ENCODE peak calls at places on chromosomes 2 and 18, in ten cellular contexts. One of them, this sample, is unnamed. For H3K36me3, the result is how much of the 10 kb centered on the place peaks cover.

GRCh38 chr2:51662187-51662586 is 630.3 kb upstream of the NRXN1 start:
- DNase-seq in brain microvascular endothelial cell: no peak
- DNase-seq in transverse colon: no peak
- DNase-seq in GM23248: no peak
- DNase-seq in tibial nerve: no peak
- DNase-seq in pancreas: no peak
- DNase-seq in cardiac muscle cell: no peak
- DNase-seq in left ventricle myocardium inferior: no peak
- DNase-seq in right atrium auricular region: no peak
- DNase-seq in psoas muscle: no peak
- DNase-seq in this sample: no peak

GRCh38 chr2:105521176-105521575 is 122.3 kb upstream of the FHL2 start:
- DNase-seq in pancreas: no peak
- DNase-seq in psoas muscle: no peak
- DNase-seq in cardiac muscle cell: peak
- DNase-seq in GM23248: peak
- DNase-seq in transverse colon: no peak
- DNase-seq in left ventricle myocardium inferior: no peak
- DNase-seq in brain microvascular endothelial cell: no peak
- DNase-seq in right atrium auricular region: no peak
- DNase-seq in tibial nerve: no peak
- DNase-seq in this sample: no peak

GRCh38 chr2:183035954-183036669 is 2.1 kb downstream of the NCKAP1 start:
- DNase-seq in brain microvascular endothelial cell: no peak
- DNase-seq in GM23248: no peak
- DNase-seq in pancreas: no peak
- DNase-seq in right atrium auricular region: no peak
- DNase-seq in cardiac muscle cell: no peak
- DNase-seq in tibial nerve: no peak
- DNase-seq in left ventricle myocardium inferior: no peak
- DNase-seq in psoas muscle: no peak
- DNase-seq in transverse colon: no peak
- DNase-seq in this sample: no peak

GRCh38 chr2:8190279-8190678 is 491.6 kb upstream of the ID2 start:
- DNase-seq in pancreas: no peak
- DNase-seq in psoas muscle: no peak
- DNase-seq in right atrium auricular region: no peak
- DNase-seq in cardiac muscle cell: no peak
- DNase-seq in brain microvascular endothelial cell: no peak
- DNase-seq in transverse colon: no peak
- DNase-seq in left ventricle myocardium inferior: no peak
- DNase-seq in tibial nerve: no peak
- DNase-seq in GM23248: no peak
- DNase-seq in this sample: no peak

GRCh38 chr2:119218478-119219064 is 5.1 kb upstream of the STEAP3 start:
- DNase-seq in left ventricle myocardium inferior: no peak
- DNase-seq in transverse colon: no peak
- DNase-seq in cardiac muscle cell: peak
- DNase-seq in pancreas: peak
- DNase-seq in brain microvascular endothelial cell: peak
- DNase-seq in right atrium auricular region: no peak
- DNase-seq in psoas muscle: peak
- DNase-seq in GM23248: peak
- DNase-seq in tibial nerve: no peak
- DNase-seq in this sample: peak

GRCh38 chr2:132478669-132479068 is 62.1 kb downstream of the GPR39 start:
- DNase-seq in psoas muscle: no peak
- DNase-seq in right atrium auricular region: no peak
- DNase-seq in tibial nerve: no peak
- DNase-seq in left ventricle myocardium inferior: no peak
- DNase-seq in cardiac muscle cell: no peak
- DNase-seq in transverse colon: no peak
- DNase-seq in pancreas: no peak
- DNase-seq in brain microvascular endothelial cell: no peak
- DNase-seq in GM23248: no peak
- DNase-seq in this sample: no peak

GRCh38 chr2:144693179-144693578 is 173.3 kb upstream of the ZEB2 start:
- DNase-seq in left ventricle myocardium inferior: no peak
- DNase-seq in tibial nerve: no peak
- DNase-seq in psoas muscle: no peak
- DNase-seq in transverse colon: no peak
- DNase-seq in brain microvascular endothelial cell: no peak
- DNase-seq in right atrium auricular region: no peak
- DNase-seq in pancreas: no peak
- DNase-seq in cardiac muscle cell: no peak
- DNase-seq in GM23248: no peak
- DNase-seq in this sample: no peak

GRCh38 chr18:75678662-75679061 is 251.2 kb upstream of the SMIM21 start:
- DNase-seq in GM23248: no peak
- DNase-seq in cardiac muscle cell: peak
- DNase-seq in tibial nerve: no peak
- DNase-seq in brain microvascular endothelial cell: no peak
- DNase-seq in pancreas: no peak
- DNase-seq in left ventricle myocardium inferior: no peak
- DNase-seq in psoas muscle: no peak
- DNase-seq in transverse colon: no peak
- DNase-seq in right atrium auricular region: no peak
- DNase-seq in this sample: no peak

DNA sequence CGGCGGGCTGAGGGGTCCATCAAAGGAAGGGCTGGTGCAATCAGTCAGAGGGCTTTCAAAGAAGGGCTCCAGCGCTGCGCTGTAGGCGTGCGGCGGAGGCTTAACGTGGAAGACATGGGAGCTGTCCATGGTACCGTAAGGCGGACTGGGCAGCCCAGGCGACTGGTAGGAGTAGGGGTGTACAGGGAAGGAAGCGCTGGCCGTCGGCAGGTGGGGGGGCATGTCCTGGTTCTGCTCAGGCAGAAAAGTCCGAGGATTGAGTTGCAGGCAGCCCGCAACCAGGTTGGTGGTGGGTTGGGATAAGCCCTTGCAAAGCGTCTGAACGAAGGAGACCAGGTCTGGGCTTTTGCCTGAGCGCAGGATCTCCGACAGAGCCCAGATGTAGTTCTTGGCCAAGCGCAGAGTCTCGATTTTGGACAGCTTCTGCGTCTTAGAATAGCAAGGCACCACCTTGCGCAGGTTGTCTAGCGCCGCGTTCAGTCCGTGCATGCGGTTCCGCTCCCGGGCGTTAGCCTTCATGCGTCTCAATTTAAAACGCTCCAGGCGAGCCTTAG is 2.2 kb downstream of the NEUROD1 start:
- DNase-seq in left ventricle myocardium inferior: peak
- DNase-seq in transverse colon: peak
- DNase-seq in pancreas: peak
- DNase-seq in brain microvascular endothelial cell: peak
- DNase-seq in cardiac muscle cell: peak
- DNase-seq in psoas muscle: peak
- DNase-seq in GM23248: peak
- DNase-seq in right atrium auricular region: no peak
- DNase-seq in tibial nerve: no peak
- DNase-seq in this sample: peak
- H3K4me3 ChIP-seq in left ventricle myocardium inferior: no peak
- H3K4me3 ChIP-seq in transverse colon: no peak
- H3K4me3 ChIP-seq in pancreas: no peak
- H3K4me3 ChIP-seq in brain microvascular endothelial cell: no peak
- H3K4me3 ChIP-seq in cardiac muscle cell: no peak
- H3K4me3 ChIP-seq in psoas muscle: no peak
- H3K4me3 ChIP-seq in GM23248: no peak
- H3K4me3 ChIP-seq in right atrium auricular region: no peak
- H3K4me3 ChIP-seq in tibial nerve: no peak
- H3K4me3 ChIP-seq in this sample: no peak

GRCh38 chr2:3449106-3449505 is 69.6 kb downstream of the TRAPPC12 start:
- DNase-seq in pancreas: no peak
- DNase-seq in right atrium auricular region: peak
- DNase-seq in tibial nerve: no peak
- DNase-seq in GM23248: no peak
- DNase-seq in cardiac muscle cell: peak
- DNase-seq in left ventricle myocardium inferior: no peak
- DNase-seq in psoas muscle: no peak
- DNase-seq in transverse colon: no peak
- DNase-seq in brain microvascular endothelial cell: no peak
- DNase-seq in this sample: no peak

GRCh38 chr2:3451926-3452671 is 67.2 kb downstream of the ADI1 start:
- DNase-seq in GM23248: no peak
- DNase-seq in left ventricle myocardium inferior: no peak
- DNase-seq in tibial nerve: no peak
- DNase-seq in pancreas: peak
- DNase-seq in right atrium auricular region: peak
- DNase-seq in brain microvascular endothelial cell: no peak
- DNase-seq in transverse colon: no peak
- DNase-seq in psoas muscle: peak
- DNase-seq in cardiac muscle cell: no peak
- DNase-seq in this sample: no peak

GRCh38 chr2:3447789-3448317 is 68.4 kb downstream of the TRAPPC12 start:
- DNase-seq in GM23248: peak
- DNase-seq in cardiac muscle cell: peak
- DNase-seq in brain microvascular endothelial cell: no peak
- DNase-seq in psoas muscle: peak
- DNase-seq in left ventricle myocardium inferior: no peak
- DNase-seq in tibial nerve: no peak
- DNase-seq in right atrium auricular region: no peak
- DNase-seq in pancreas: no peak
- DNase-seq in transverse colon: no peak
- DNase-seq in this sample: no peak

GRCh38 chr2:3449936-3450335 is 69.4 kb downstream of the ADI1 start:
- DNase-seq in cardiac muscle cell: no peak
- DNase-seq in psoas muscle: no peak
- DNase-seq in GM23248: no peak
- DNase-seq in tibial nerve: no peak
- DNase-seq in transverse colon: no peak
- DNase-seq in brain microvascular endothelial cell: no peak
- DNase-seq in left ventricle myocardium inferior: no peak
- DNase-seq in right atrium auricular region: no peak
- DNase-seq in pancreas: no peak
- DNase-seq in this sample: no peak

DNA sequence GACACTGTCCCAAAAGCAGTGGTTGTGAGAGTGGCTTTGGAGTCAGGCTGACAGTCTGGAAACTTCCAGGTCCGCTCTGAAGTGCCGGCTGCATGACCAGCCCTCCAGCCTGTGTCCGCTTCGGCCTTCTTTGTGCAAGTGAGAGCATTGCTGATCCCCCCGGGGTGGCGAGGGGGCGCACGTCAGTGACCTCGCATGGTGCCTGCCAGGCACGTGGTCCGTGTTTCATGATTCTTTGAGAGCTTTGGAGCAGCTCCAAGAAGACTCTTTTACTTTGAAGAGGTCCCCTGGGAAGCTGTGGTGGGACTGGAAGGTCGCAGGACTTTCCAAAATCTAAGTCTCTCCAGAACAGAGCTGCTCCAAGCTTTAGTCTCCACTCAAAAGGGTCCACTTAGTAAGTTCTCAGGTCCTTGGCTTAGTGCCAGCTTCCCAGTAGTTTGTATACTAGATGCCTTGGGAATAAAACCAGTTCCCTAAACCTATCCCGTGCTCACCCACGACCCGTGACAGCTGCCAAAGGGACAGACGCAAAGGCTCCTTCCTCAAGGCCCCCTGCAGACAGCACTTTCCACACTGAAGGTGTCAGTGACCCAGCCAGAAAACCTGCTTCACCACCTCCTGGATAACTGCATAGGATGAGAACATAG is 68.8 kb downstream of the ADI1 start:
- DNase-seq in GM23248: no peak
- DNase-seq in psoas muscle: peak
- DNase-seq in transverse colon: no peak
- DNase-seq in right atrium auricular region: peak
- DNase-seq in tibial nerve: no peak
- DNase-seq in pancreas: peak
- DNase-seq in cardiac muscle cell: no peak
- DNase-seq in brain microvascular endothelial cell: no peak
- DNase-seq in left ventricle myocardium inferior: peak
- DNase-seq in this sample: peak
- H3K36me3 ChIP-seq in GM23248: under half
- H3K36me3 ChIP-seq in psoas muscle: under half
- H3K36me3 ChIP-seq in transverse colon: under half
- H3K36me3 ChIP-seq in right atrium auricular region: under half
- H3K36me3 ChIP-seq in tibial nerve: under half
- H3K36me3 ChIP-seq in pancreas: under half
- H3K36me3 ChIP-seq in cardiac muscle cell: under half
- H3K36me3 ChIP-seq in brain microvascular endothelial cell: under half
- H3K36me3 ChIP-seq in left ventricle myocardium inferior: under half
- H3K36me3 ChIP-seq in this sample: under half

GRCh38 chr2:161761160-161761559 is 136.9 kb downstream of the SLC4A10 start:
- DNase-seq in transverse colon: no peak
- DNase-seq in psoas muscle: no peak
- DNase-seq in left ventricle myocardium inferior: no peak
- DNase-seq in tibial nerve: no peak
- DNase-seq in pancreas: no peak
- DNase-seq in GM23248: no peak
- DNase-seq in cardiac muscle cell: no peak
- DNase-seq in brain microvascular endothelial cell: no peak
- DNase-seq in right atrium auricular region: no peak
- DNase-seq in this sample: no peak
- H3K27ac ChIP-seq in transverse colon: no peak
- H3K27ac ChIP-seq in psoas muscle: no peak
- H3K27ac ChIP-seq in left ventricle myocardium inferior: no peak
- H3K27ac ChIP-seq in tibial nerve: no peak
- H3K27ac ChIP-seq in pancreas: no peak
- H3K27ac ChIP-seq in GM23248: no peak
- H3K27ac ChIP-seq in cardiac muscle cell: no peak
- H3K27ac ChIP-seq in brain microvascular endothelial cell: no peak
- H3K27ac ChIP-seq in right atrium auricular region: no peak
- H3K27ac ChIP-seq in this sample: no peak

GRCh38 chr2:197306024-197306690 is 4.4 kb downstream of the ANKRD44 start:
- DNase-seq in right atrium auricular region: no peak
- DNase-seq in pancreas: no peak
- DNase-seq in GM23248: no peak
- DNase-seq in brain microvascular endothelial cell: no peak
- DNase-seq in psoas muscle: no peak
- DNase-seq in tibial nerve: no peak
- DNase-seq in left ventricle myocardium inferior: no peak
- DNase-seq in cardiac muscle cell: no peak
- DNase-seq in transverse colon: peak
- DNase-seq in this sample: no peak

GRCh38 chr2:197307236-197307932 is 3.2 kb downstream of the ANKRD44 start:
- DNase-seq in left ventricle myocardium inferior: no peak
- DNase-seq in transverse colon: no peak
- DNase-seq in right atrium auricular region: no peak
- DNase-seq in brain microvascular endothelial cell: no peak
- DNase-seq in psoas muscle: no peak
- DNase-seq in tibial nerve: no peak
- DNase-seq in GM23248: no peak
- DNase-seq in cardiac muscle cell: no peak
- DNase-seq in pancreas: no peak
- DNase-seq in this sample: no peak

GRCh38 chr2:197307933-197308521 is 2.6 kb downstream of the ANKRD44 start:
- DNase-seq in GM23248: no peak
- DNase-seq in transverse colon: peak
- DNase-seq in pancreas: no peak
- DNase-seq in cardiac muscle cell: no peak
- DNase-seq in brain microvascular endothelial cell: no peak
- DNase-seq in right atrium auricular region: no peak
- DNase-seq in tibial nerve: no peak
- DNase-seq in psoas muscle: no peak
- DNase-seq in left ventricle myocardium inferior: no peak
- DNase-seq in this sample: no peak

GRCh38 chr2:197304556-197305011 is 6.0 kb downstream of the ANKRD44 start:
- DNase-seq in brain microvascular endothelial cell: no peak
- DNase-seq in cardiac muscle cell: no peak
- DNase-seq in pancreas: no peak
- DNase-seq in left ventricle myocardium inferior: no peak
- DNase-seq in transverse colon: no peak
- DNase-seq in psoas muscle: no peak
- DNase-seq in tibial nerve: no peak
- DNase-seq in right atrium auricular region: no peak
- DNase-seq in GM23248: no peak
- DNase-seq in this sample: no peak

DNA sequence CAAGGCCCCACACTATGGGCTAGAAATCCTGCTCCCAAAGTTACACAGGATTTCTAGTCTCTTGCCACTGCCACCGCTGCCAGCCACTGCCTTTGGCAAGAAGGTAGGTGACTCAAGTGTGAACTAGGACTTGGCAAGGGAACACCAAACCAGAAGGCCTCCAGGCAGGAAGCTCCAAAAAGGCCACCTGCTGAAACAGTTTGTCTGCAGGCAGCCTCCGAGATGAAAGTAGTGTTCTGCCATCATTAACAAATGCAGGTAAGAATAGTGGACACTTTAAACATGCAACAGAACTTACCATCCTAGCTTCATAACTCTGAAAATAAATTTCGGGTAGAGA is 3.9 kb downstream of the ANKRD44 start:
- DNase-seq in left ventricle myocardium inferior: peak
- DNase-seq in right atrium auricular region: no peak
- DNase-seq in transverse colon: peak
- DNase-seq in cardiac muscle cell: no peak
- DNase-seq in pancreas: peak
- DNase-seq in brain microvascular endothelial cell: no peak
- DNase-seq in psoas muscle: peak
- DNase-seq in tibial nerve: no peak
- DNase-seq in GM23248: peak
- DNase-seq in this sample: peak
- H3K4me3 ChIP-seq in left ventricle myocardium inferior: no peak
- H3K4me3 ChIP-seq in right atrium auricular region: no peak
- H3K4me3 ChIP-seq in transverse colon: no peak
- H3K4me3 ChIP-seq in cardiac muscle cell: no peak
- H3K4me3 ChIP-seq in pancreas: no peak
- H3K4me3 ChIP-seq in brain microvascular endothelial cell: no peak
- H3K4me3 ChIP-seq in psoas muscle: peak
- H3K4me3 ChIP-seq in tibial nerve: no peak
- H3K4me3 ChIP-seq in GM23248: no peak
- H3K4me3 ChIP-seq in this sample: no peak

This sample was measured in heart right ventricle.